ENCODE peak calls at places on chromosomes 7 and 10, in seven cellular contexts. R, W, G, U, I, E and S are unnamed samples.

GRCh38 chr10:98423691-98424120 is 8.7 kb upstream of the PYROXD2 start:
- DNase-seq in R (no peak), W (no peak), G (no peak), U (no peak), I (no peak), E (no peak), S (peak; percentile 58)

GRCh38 chr10:100968037-100968736 is 1.1 kb upstream of the SEMA4G start:
- DNase-seq in R (no peak), W (no peak), G (no peak), U (no peak), I (no peak), E (no peak), S (no peak)

GRCh38 chr7:117004899-117005298 is 51.6 kb downstream of the ST7 start:
- DNase-seq in R (peak; percentile 20), W (no peak), G (no peak), U (no peak), I (no peak), E (no peak), S (no peak)

GRCh38 chr10:59536576-59537014 is 173.1 kb downstream of the SLC16A9 start:
- DNase-seq in R (peak; percentile 36), W (no peak), G (no peak), U (no peak), I (no peak), E (no peak), S (peak; percentile 3)

GRCh38 chr7:24715661-24716479 is 41.4 kb downstream of the GSDME start:
- DNase-seq in R (peak; percentile 74), W (no peak), G (no peak), U (no peak), I (no peak), E (peak; percentile 53), S (peak; percentile 92)

GRCh38 chr7:134693256-134693655 is 46.6 kb downstream of the BPGM start:
- DNase-seq in R (peak; percentile 98), W (no peak), G (peak; percentile 90), U (no peak), I (peak; percentile 13), E (no peak), S (peak; percentile 87)

GRCh38 chr7:13476881-13477444 is 512.5 kb downstream of the ETV1 start:
- DNase-seq in R (peak; percentile 3), W (no peak), G (no peak), U (no peak), I (no peak), E (no peak), S (no peak)

GRCh38 chr10:33837736-33838135 is 503.3 kb upstream of the NRP1 start:
- DNase-seq in R (no peak), W (no peak), G (no peak), U (no peak), I (no peak), E (no peak), S (no peak)

GRCh38 chr10:71435571-71436267 is 39.0 kb downstream of the CDH23 start:
- DNase-seq in R (peak; percentile 38), W (no peak), G (peak; percentile 61), U (no peak), I (no peak), E (no peak), S (peak; percentile 91)

GRCh38 chr7:963236-964078 is 9.0 kb upstream of the ADAP1 start:
- DNase-seq in R (no peak), W (no peak), G (peak; percentile 74), U (peak; percentile 67), I (peak; percentile 22), E (no peak), S (peak; percentile 79)

DNA sequence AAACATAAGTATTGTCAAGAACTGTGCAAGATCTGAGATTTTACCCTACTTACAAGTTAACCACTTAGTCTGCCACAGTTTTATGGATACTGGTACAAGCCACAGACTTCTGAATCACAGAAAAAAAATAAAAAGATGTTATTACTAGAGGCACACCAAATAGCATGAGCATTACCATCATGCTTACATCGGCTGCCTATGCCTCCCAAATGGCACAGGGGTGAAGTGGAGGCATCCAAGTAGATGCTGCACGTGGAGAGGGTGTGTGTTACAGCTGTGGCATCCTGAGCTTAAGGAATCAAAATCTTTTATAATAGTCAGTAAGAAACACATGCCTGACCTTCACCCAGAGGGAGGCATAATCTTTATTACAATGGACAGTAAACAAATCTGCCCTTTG is 207.8 kb downstream of the TFEC start:
- DNase-seq in R (peak; percentile 5), W (no peak), G (no peak), U (no peak), I (no peak), E (no peak), S (no peak)
- H3K4me1 ChIP-seq in R (peaks cover 7% of the 10 kb centered on the region), W (no peaks in the 10 kb centered on the region), G (no peaks in the 10 kb centered on the region), U (no peaks in the 10 kb centered on the region), I (no peaks in the 10 kb centered on the region), E (no peaks in the 10 kb centered on the region), S (no peaks in the 10 kb centered on the region)

GRCh38 chr7:84294907-84295455 is 100.4 kb upstream of the SEMA3A start:
- DNase-seq in R (peak; percentile 18), W (no peak), G (no peak), U (no peak), I (no peak), E (no peak), S (no peak)
- H3K4me1 ChIP-seq in R (no peaks in the 10 kb centered on the region), W (no peaks in the 10 kb centered on the region), G (no peaks in the 10 kb centered on the region), U (no peaks in the 10 kb centered on the region), I (no peaks in the 10 kb centered on the region), E (no peaks in the 10 kb centered on the region), S (no peaks in the 10 kb centered on the region)

GRCh38 chr10:93440591-93441012 is 41.5 kb downstream of the MYOF start:
- DNase-seq in R (peak; percentile 65), W (no peak), G (no peak), U (no peak), I (no peak), E (no peak), S (peak; percentile 22)
- H3K4me1 ChIP-seq in R (peaks cover 66% of the 10 kb centered on the region), W (no peaks in the 10 kb centered on the region), G (peaks cover 4% of the 10 kb centered on the region), U (peaks cover 88% of the 10 kb centered on the region), I (no peaks in the 10 kb centered on the region), E (peaks cover 95% of the 10 kb centered on the region), S (peaks cover 70% of the 10 kb centered on the region)

DNA sequence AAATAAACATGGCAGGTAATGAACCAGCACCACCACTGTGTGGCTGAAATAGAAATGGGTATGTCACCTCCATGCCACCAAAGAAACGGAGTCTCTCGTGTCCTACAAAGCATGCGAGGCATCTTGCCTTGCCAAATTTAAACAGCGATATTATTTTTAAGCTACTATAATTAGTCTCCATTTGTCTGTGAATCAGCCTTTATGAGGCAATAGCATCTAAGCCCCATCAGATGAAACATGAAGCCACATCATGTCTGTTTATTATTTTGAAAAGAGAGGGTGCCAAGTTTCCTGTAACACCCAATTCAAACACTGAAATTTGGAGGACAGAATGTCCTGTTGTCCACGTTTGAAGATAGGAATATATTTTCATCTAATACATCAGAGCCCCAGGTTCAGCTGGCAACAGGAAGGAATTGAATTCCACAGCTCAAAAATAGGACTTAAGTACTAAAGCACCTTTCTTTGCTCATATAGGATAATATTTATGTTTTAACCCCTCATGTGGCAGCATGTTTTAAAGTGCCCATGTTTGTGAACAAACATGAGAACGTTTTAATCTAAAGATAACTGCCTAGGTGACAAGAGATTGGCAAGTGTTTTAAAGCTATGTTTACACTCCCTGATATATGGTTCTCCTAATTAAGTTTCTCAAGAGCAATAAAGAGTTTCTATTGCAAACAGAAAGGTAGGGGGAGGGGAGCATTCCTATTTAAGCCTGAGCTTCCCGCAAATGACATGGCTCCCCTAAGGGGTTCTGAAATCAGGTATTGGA is 86.8 kb downstream of the SORBS1 start:
- DNase-seq in R (peak; percentile 85), W (no peak), G (no peak), U (no peak), I (no peak), E (no peak), S (no peak)
- H3K4me1 ChIP-seq in R (peaks cover 14% of the 10 kb centered on the region), W (no peaks in the 10 kb centered on the region), G (peaks cover 20% of the 10 kb centered on the region), U (peaks cover 27% of the 10 kb centered on the region), I (no peaks in the 10 kb centered on the region), E (no peaks in the 10 kb centered on the region), S (no peaks in the 10 kb centered on the region)

GRCh38 chr10:124653811-124654651 is 90.1 kb downstream of the FAM53B start:
- DNase-seq in R (peak; percentile 36), W (no peak), G (no peak), U (no peak), I (no peak), E (no peak), S (no peak)
- H3K4me1 ChIP-seq in R (no peaks in the 10 kb centered on the region), W (peaks cover 91% of the 10 kb centered on the region), G (no peaks in the 10 kb centered on the region), U (peaks cover 65% of the 10 kb centered on the region), I (peaks cover 89% of the 10 kb centered on the region), E (no peaks in the 10 kb centered on the region), S (peaks cover 3% of the 10 kb centered on the region)

GRCh38 chr7:90625562-90625961 is 29.4 kb downstream of the CDK14 start:
- DNase-seq in R (peak; percentile 30), W (no peak), G (no peak), U (no peak), I (no peak), E (no peak), S (no peak)
- H3K4me1 ChIP-seq in R (peaks cover 38% of the 10 kb centered on the region), W (no peaks in the 10 kb centered on the region), G (no peaks in the 10 kb centered on the region), U (peaks cover 34% of the 10 kb centered on the region), I (no peaks in the 10 kb centered on the region), E (no peaks in the 10 kb centered on the region), S (peaks cover 40% of the 10 kb centered on the region)